ENCODE peak calls at places on chromosomes 13 and 19, in nine cellular contexts. One of them, this sample, is unnamed.

GRCh38 chr13:72290962-72291681 is 424.1 kb upstream of the DACH1 start:
- DNase-seq in fibroblast of villous mesenchyme: no peak
- DNase-seq in psoas muscle: no peak
- DNase-seq in bronchial epithelial cell: peak
- DNase-seq in astrocyte of the spinal cord: peak
- DNase-seq in AG10803: peak
- DNase-seq in cardiac fibroblast: peak
- DNase-seq in progenitor cell of endocrine pancreas: no peak
- DNase-seq in tibial artery: no peak
- DNase-seq in this sample: no peak

GRCh38 chr13:33251131-33251629 is 34.4 kb downstream of the STARD13 start:
- DNase-seq in bronchial epithelial cell: peak
- DNase-seq in fibroblast of villous mesenchyme: peak
- DNase-seq in progenitor cell of endocrine pancreas: no peak
- DNase-seq in AG10803: peak
- DNase-seq in psoas muscle: no peak
- DNase-seq in tibial artery: no peak
- DNase-seq in cardiac fibroblast: peak
- DNase-seq in astrocyte of the spinal cord: peak
- DNase-seq in this sample: peak

GRCh38 chr13:42999491-42999890 is 7.5 kb upstream of the EPSTI1 start:
- DNase-seq in fibroblast of villous mesenchyme: no peak
- DNase-seq in progenitor cell of endocrine pancreas: no peak
- DNase-seq in psoas muscle: no peak
- DNase-seq in cardiac fibroblast: no peak
- DNase-seq in tibial artery: no peak
- DNase-seq in AG10803: no peak
- DNase-seq in bronchial epithelial cell: no peak
- DNase-seq in astrocyte of the spinal cord: no peak
- DNase-seq in this sample: no peak

GRCh38 chr13:111337206-111337605 is 16.8 kb downstream of the TEX29 start:
- DNase-seq in astrocyte of the spinal cord: peak
- DNase-seq in AG10803: peak
- DNase-seq in cardiac fibroblast: peak
- DNase-seq in psoas muscle: no peak
- DNase-seq in fibroblast of villous mesenchyme: peak
- DNase-seq in bronchial epithelial cell: peak
- DNase-seq in progenitor cell of endocrine pancreas: no peak
- DNase-seq in tibial artery: no peak
- DNase-seq in this sample: no peak

GRCh38 chr13:31835932-31836331 is 96.6 kb downstream of the RXFP2 start:
- DNase-seq in bronchial epithelial cell: peak
- DNase-seq in tibial artery: no peak
- DNase-seq in cardiac fibroblast: peak
- DNase-seq in astrocyte of the spinal cord: peak
- DNase-seq in progenitor cell of endocrine pancreas: no peak
- DNase-seq in psoas muscle: no peak
- DNase-seq in AG10803: peak
- DNase-seq in fibroblast of villous mesenchyme: peak
- DNase-seq in this sample: no peak

GRCh38 chr19:31500921-31501320 is 151.7 kb upstream of the TSHZ3 start:
- DNase-seq in bronchial epithelial cell: no peak
- DNase-seq in progenitor cell of endocrine pancreas: no peak
- DNase-seq in fibroblast of villous mesenchyme: no peak
- DNase-seq in psoas muscle: no peak
- DNase-seq in AG10803: no peak
- DNase-seq in tibial artery: no peak
- DNase-seq in cardiac fibroblast: no peak
- DNase-seq in astrocyte of the spinal cord: no peak
- DNase-seq in this sample: no peak

GRCh38 chr13:41650706-41651105 is 193.4 kb downstream of the RGCC start:
- DNase-seq in AG10803: no peak
- DNase-seq in cardiac fibroblast: no peak
- DNase-seq in progenitor cell of endocrine pancreas: no peak
- DNase-seq in bronchial epithelial cell: no peak
- DNase-seq in psoas muscle: no peak
- DNase-seq in astrocyte of the spinal cord: no peak
- DNase-seq in tibial artery: no peak
- DNase-seq in fibroblast of villous mesenchyme: peak
- DNase-seq in this sample: no peak

GRCh38 chr19:38893341-38893771 is 6.1 kb downstream of the SIRT2 start:
- DNase-seq in tibial artery: no peak
- DNase-seq in fibroblast of villous mesenchyme: no peak
- DNase-seq in progenitor cell of endocrine pancreas: no peak
- DNase-seq in astrocyte of the spinal cord: no peak
- DNase-seq in cardiac fibroblast: no peak
- DNase-seq in bronchial epithelial cell: no peak
- DNase-seq in AG10803: no peak
- DNase-seq in psoas muscle: no peak
- DNase-seq in this sample: no peak

GRCh38 chr13:76884167-76884566 is 2.0 kb downstream of the KCTD12 start:
- DNase-seq in progenitor cell of endocrine pancreas: no peak
- DNase-seq in tibial artery: no peak
- DNase-seq in AG10803: peak
- DNase-seq in bronchial epithelial cell: peak
- DNase-seq in cardiac fibroblast: peak
- DNase-seq in astrocyte of the spinal cord: peak
- DNase-seq in psoas muscle: peak
- DNase-seq in fibroblast of villous mesenchyme: peak
- DNase-seq in this sample: no peak

GRCh38 chr13:74136089-74136658 is 2.0 kb upstream of the KLF12 start:
- DNase-seq in psoas muscle: peak
- DNase-seq in AG10803: peak
- DNase-seq in bronchial epithelial cell: peak
- DNase-seq in cardiac fibroblast: peak
- DNase-seq in progenitor cell of endocrine pancreas: peak
- DNase-seq in tibial artery: peak
- DNase-seq in astrocyte of the spinal cord: peak
- DNase-seq in fibroblast of villous mesenchyme: peak
- DNase-seq in this sample: peak

DNA sequence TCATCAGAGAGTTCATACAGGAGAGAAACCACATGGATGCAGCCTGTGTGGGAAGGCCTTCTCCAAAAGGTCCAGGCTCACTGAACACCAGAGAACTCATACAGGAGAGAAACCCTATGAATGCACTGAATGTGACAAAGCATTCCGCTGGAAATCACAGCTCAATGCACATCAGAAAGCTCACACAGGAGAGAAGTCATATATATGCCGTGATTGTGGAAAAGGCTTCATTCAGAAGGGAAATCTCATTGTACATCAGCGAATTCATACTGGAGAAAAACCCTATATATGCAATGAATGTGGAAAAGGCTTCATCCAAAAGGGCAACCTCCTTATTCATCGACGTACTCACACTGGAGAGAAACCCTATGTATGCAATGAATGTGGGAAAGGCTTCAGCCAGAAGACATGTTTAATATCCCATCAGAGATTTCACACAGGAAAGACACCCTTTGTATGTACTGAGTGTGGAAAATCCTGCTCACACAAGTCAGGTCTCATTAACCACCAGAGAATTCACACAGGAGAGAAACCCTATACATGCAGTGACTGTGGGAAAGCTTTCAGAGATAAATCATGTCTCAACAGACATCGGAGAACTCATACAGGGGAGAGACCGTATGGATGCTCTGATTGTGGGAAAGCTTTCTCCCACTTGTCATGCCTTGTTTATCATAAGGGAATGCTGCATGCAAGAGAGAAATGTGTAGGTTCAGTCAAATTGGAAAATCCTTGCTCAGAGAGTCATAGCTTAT is 17.7 kb downstream of the ZNF613 start:
- DNase-seq in fibroblast of villous mesenchyme: no peak
- DNase-seq in progenitor cell of endocrine pancreas: no peak
- DNase-seq in psoas muscle: no peak
- DNase-seq in cardiac fibroblast: no peak
- DNase-seq in bronchial epithelial cell: no peak
- DNase-seq in tibial artery: no peak
- DNase-seq in astrocyte of the spinal cord: no peak
- DNase-seq in AG10803: no peak
- DNase-seq in this sample: no peak
- TF ChIP-seq CTCF in fibroblast of villous mesenchyme: no peak
- TF ChIP-seq CTCF in progenitor cell of endocrine pancreas: no peak
- TF ChIP-seq CTCF in psoas muscle: no peak
- TF ChIP-seq CTCF in cardiac fibroblast: no peak
- TF ChIP-seq CTCF in bronchial epithelial cell: no peak
- TF ChIP-seq CTCF in tibial artery: no peak
- TF ChIP-seq CTCF in astrocyte of the spinal cord: no peak
- TF ChIP-seq CTCF in AG10803: no peak
- TF ChIP-seq CTCF in this sample: no peak

GRCh38 chr19:19134687-19135158 is 3.6 kb downstream of the TMEM161A start:
- DNase-seq in AG10803: no peak
- DNase-seq in psoas muscle: peak
- DNase-seq in fibroblast of villous mesenchyme: no peak
- DNase-seq in cardiac fibroblast: no peak
- DNase-seq in tibial artery: no peak
- DNase-seq in bronchial epithelial cell: no peak
- DNase-seq in astrocyte of the spinal cord: no peak
- DNase-seq in progenitor cell of endocrine pancreas: peak
- DNase-seq in this sample: no peak
- TF ChIP-seq CTCF in AG10803: no peak
- TF ChIP-seq CTCF in psoas muscle: no peak
- TF ChIP-seq CTCF in fibroblast of villous mesenchyme: no peak
- TF ChIP-seq CTCF in cardiac fibroblast: no peak
- TF ChIP-seq CTCF in tibial artery: no peak
- TF ChIP-seq CTCF in bronchial epithelial cell: no peak
- TF ChIP-seq CTCF in astrocyte of the spinal cord: no peak
- TF ChIP-seq CTCF in progenitor cell of endocrine pancreas: no peak
- TF ChIP-seq CTCF in this sample: no peak

GRCh38 chr19:9881720-9882119 is 46.6 kb downstream of the PIN1 start:
- DNase-seq in tibial artery: no peak
- DNase-seq in AG10803: no peak
- DNase-seq in bronchial epithelial cell: peak
- DNase-seq in progenitor cell of endocrine pancreas: no peak
- DNase-seq in psoas muscle: no peak
- DNase-seq in fibroblast of villous mesenchyme: no peak
- DNase-seq in astrocyte of the spinal cord: no peak
- DNase-seq in cardiac fibroblast: no peak
- DNase-seq in this sample: no peak

GRCh38 chr19:9877775-9878510 is 42.8 kb downstream of the PIN1 start:
- DNase-seq in cardiac fibroblast: peak
- DNase-seq in psoas muscle: no peak
- DNase-seq in AG10803: peak
- DNase-seq in bronchial epithelial cell: peak
- DNase-seq in tibial artery: no peak
- DNase-seq in progenitor cell of endocrine pancreas: no peak
- DNase-seq in astrocyte of the spinal cord: no peak
- DNase-seq in fibroblast of villous mesenchyme: peak
- DNase-seq in this sample: no peak

GRCh38 chr19:9883231-9883758 is 48.2 kb downstream of the PIN1 start:
- DNase-seq in cardiac fibroblast: no peak
- DNase-seq in bronchial epithelial cell: peak
- DNase-seq in astrocyte of the spinal cord: no peak
- DNase-seq in fibroblast of villous mesenchyme: no peak
- DNase-seq in psoas muscle: no peak
- DNase-seq in AG10803: no peak
- DNase-seq in tibial artery: no peak
- DNase-seq in progenitor cell of endocrine pancreas: peak
- DNase-seq in this sample: no peak

GRCh38 chr19:9875796-9876195 is 40.7 kb downstream of the PIN1 start:
- DNase-seq in fibroblast of villous mesenchyme: no peak
- DNase-seq in cardiac fibroblast: no peak
- DNase-seq in progenitor cell of endocrine pancreas: no peak
- DNase-seq in tibial artery: no peak
- DNase-seq in astrocyte of the spinal cord: no peak
- DNase-seq in bronchial epithelial cell: no peak
- DNase-seq in AG10803: no peak
- DNase-seq in psoas muscle: no peak
- DNase-seq in this sample: no peak

DNA sequence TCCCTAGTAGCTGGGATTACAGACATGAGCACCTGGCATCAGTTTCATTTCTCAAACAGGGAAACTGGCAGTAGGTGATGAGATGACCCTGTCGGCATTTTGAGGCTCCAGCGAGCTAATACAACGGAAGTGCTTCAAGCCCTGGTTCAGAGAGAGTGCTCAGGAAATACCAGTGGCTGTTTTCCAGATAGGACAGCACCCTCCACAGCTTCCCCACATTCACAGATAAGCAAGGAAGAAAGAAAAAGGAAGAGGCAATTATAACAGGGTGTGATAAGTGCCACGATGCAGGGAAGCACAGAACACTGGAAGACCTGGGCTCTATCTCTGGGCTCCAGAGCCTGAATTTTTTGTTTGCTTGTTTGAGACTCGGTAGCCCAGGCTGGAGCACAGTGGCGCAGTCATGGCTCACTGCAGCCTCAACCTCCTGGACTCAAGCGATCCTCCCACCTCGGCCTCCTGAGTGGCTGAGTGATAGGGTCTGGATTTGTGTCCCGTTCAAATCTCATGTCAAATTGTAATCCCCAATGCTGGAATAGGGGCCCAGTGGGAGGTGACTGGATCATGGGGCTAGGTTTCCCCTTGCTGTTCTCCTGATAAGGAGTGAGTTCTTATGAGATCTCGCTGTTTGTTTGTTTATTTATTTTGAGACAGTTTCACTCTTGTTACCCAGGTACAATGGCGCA is 43.5 kb downstream of the PIN1 start:
- DNase-seq in psoas muscle: no peak
- DNase-seq in astrocyte of the spinal cord: no peak
- DNase-seq in cardiac fibroblast: peak
- DNase-seq in bronchial epithelial cell: peak
- DNase-seq in AG10803: no peak
- DNase-seq in tibial artery: no peak
- DNase-seq in progenitor cell of endocrine pancreas: no peak
- DNase-seq in fibroblast of villous mesenchyme: peak
- DNase-seq in this sample: no peak
- TF ChIP-seq CTCF in psoas muscle: no peak
- TF ChIP-seq CTCF in astrocyte of the spinal cord: no peak
- TF ChIP-seq CTCF in cardiac fibroblast: no peak
- TF ChIP-seq CTCF in bronchial epithelial cell: no peak
- TF ChIP-seq CTCF in AG10803: no peak
- TF ChIP-seq CTCF in tibial artery: no peak
- TF ChIP-seq CTCF in progenitor cell of endocrine pancreas: no peak
- TF ChIP-seq CTCF in fibroblast of villous mesenchyme: no peak
- TF ChIP-seq CTCF in this sample: no peak

GRCh38 chr19:21694171-21694906 is 73.0 kb downstream of the ZNF100 start:
- DNase-seq in cardiac fibroblast: no peak
- DNase-seq in tibial artery: no peak
- DNase-seq in AG10803: no peak
- DNase-seq in bronchial epithelial cell: no peak
- DNase-seq in astrocyte of the spinal cord: no peak
- DNase-seq in fibroblast of villous mesenchyme: no peak
- DNase-seq in psoas muscle: no peak
- DNase-seq in progenitor cell of endocrine pancreas: no peak
- DNase-seq in this sample: no peak

GRCh38 chr19:21697171-21697570 is 70.2 kb downstream of the ZNF100 start:
- DNase-seq in astrocyte of the spinal cord: no peak
- DNase-seq in psoas muscle: no peak
- DNase-seq in progenitor cell of endocrine pancreas: no peak
- DNase-seq in cardiac fibroblast: no peak
- DNase-seq in bronchial epithelial cell: no peak
- DNase-seq in AG10803: no peak
- DNase-seq in fibroblast of villous mesenchyme: no peak
- DNase-seq in tibial artery: no peak
- DNase-seq in this sample: no peak

GRCh38 chr19:21697698-21698097 is 69.7 kb downstream of the ZNF100 start:
- DNase-seq in astrocyte of the spinal cord: no peak
- DNase-seq in bronchial epithelial cell: no peak
- DNase-seq in psoas muscle: no peak
- DNase-seq in fibroblast of villous mesenchyme: no peak
- DNase-seq in tibial artery: no peak
- DNase-seq in progenitor cell of endocrine pancreas: no peak
- DNase-seq in cardiac fibroblast: no peak
- DNase-seq in AG10803: no peak
- DNase-seq in this sample: no peak

GRCh38 chr19:21699197-21699596 is 68.2 kb downstream of the ZNF100 start:
- DNase-seq in progenitor cell of endocrine pancreas: no peak
- DNase-seq in cardiac fibroblast: no peak
- DNase-seq in AG10803: no peak
- DNase-seq in tibial artery: no peak
- DNase-seq in psoas muscle: no peak
- DNase-seq in bronchial epithelial cell: no peak
- DNase-seq in astrocyte of the spinal cord: no peak
- DNase-seq in fibroblast of villous mesenchyme: no peak
- DNase-seq in this sample: no peak

GRCh38 chr19:21698215-21698614 is 69.2 kb downstream of the ZNF100 start:
- DNase-seq in bronchial epithelial cell: peak
- DNase-seq in psoas muscle: no peak
- DNase-seq in astrocyte of the spinal cord: peak
- DNase-seq in cardiac fibroblast: peak
- DNase-seq in AG10803: peak
- DNase-seq in tibial artery: no peak
- DNase-seq in progenitor cell of endocrine pancreas: no peak
- DNase-seq in fibroblast of villous mesenchyme: peak
- DNase-seq in this sample: no peak
- TF ChIP-seq CTCF in bronchial epithelial cell: no peak
- TF ChIP-seq CTCF in psoas muscle: peak
- TF ChIP-seq CTCF in astrocyte of the spinal cord: peak
- TF ChIP-seq CTCF in cardiac fibroblast: peak
- TF ChIP-seq CTCF in AG10803: peak
- TF ChIP-seq CTCF in tibial artery: peak
- TF ChIP-seq CTCF in progenitor cell of endocrine pancreas: peak
- TF ChIP-seq CTCF in fibroblast of villous mesenchyme: peak
- TF ChIP-seq CTCF in this sample: no peak